ENCODE peak calls at places on chromosomes 5 and 9, in six cellular contexts. L is stomach, P is uterus, N is gastrocnemius medialis, Z is adrenal gland, W is ovary. C is an unnamed sample.

GRCh38 chr5:66230551-66230950 is 86.5 kb downstream of the SREK1 start:
- DNase-seq in L (no peak), P (no peak), N (no peak), Z (no peak), W (no peak), C (no peak)

GRCh38 chr9:126952180-126952960 is 37.8 kb downstream of the RALGPS1 start:
- DNase-seq in L (no peak), P (peak; percentile 54), N (no peak), Z (no peak), W (peak; percentile 22), C (no peak)

GRCh38 chr5:61159070-61159469 is 3.2 kb downstream of the SMIM15 start:
- DNase-seq in L (no peak), P (no peak), N (no peak), Z (no peak), W (no peak), C (no peak)

GRCh38 chr5:170861855-170862766 is at the start of gene RANBP17:
- DNase-seq in L (peak; percentile 60), P (peak; percentile 19), N (no peak), Z (peak; percentile 69), W (peak; percentile 16), C (peak; percentile 59)

GRCh38 chr9:121725008-121725795 is 73.8 kb downstream of the DAB2IP start:
- DNase-seq in L (peak; percentile 90), P (peak; percentile 97), N (peak; percentile 96), Z (peak; percentile 70), W (peak; percentile 98), C (peak; percentile 86)

GRCh38 chr5:54988218-54988617 is 2.8 kb upstream of the ESM1 start:
- DNase-seq in L (no peak), P (no peak), N (no peak), Z (no peak), W (no peak), C (no peak)

GRCh38 chr5:181098642-181099452 is 32.1 kb downstream of the OR2V1 start:
- DNase-seq in L (no peak), P (no peak), N (no peak), Z (no peak), W (no peak), C (no peak)

GRCh38 chr5:159786901-159787691 is 129.2 kb upstream of the ADRA1B start:
- DNase-seq in L (no peak), P (peak; percentile 78), N (peak; percentile 66), Z (peak; percentile 28), W (peak; percentile 58), C (peak; percentile 87)

GRCh38 chr5:17837757-17838156 is 203.5 kb downstream of the TAF11L14 start:
- DNase-seq in L (no peak), P (no peak), N (no peak), Z (no peak), W (no peak), C (no peak)

GRCh38 chr9:93645149-93645889 is 68.9 kb downstream of the PHF2 start:
- DNase-seq in L (peak; percentile 18), P (peak; percentile 13), N (no peak), Z (no peak), W (peak; percentile 5), C (peak; percentile 15)

GRCh38 chr5:124628721-124629596 is 117.5 kb downstream of the ZNF608 start:
- DNase-seq in L (no peak), P (no peak), N (peak; percentile 15), Z (peak; percentile 95), W (peak; percentile 19), C (no peak)

GRCh38 chr9:136386018-136386417 is 12.5 kb upstream of the CARD9 start:
- DNase-seq in L (no peak), P (no peak), N (no peak), Z (no peak), W (no peak), C (no peak)

GRCh38 chr5:93585054-93585751 is 2.2 kb downstream of the NR2F1 start:
- DNase-seq in L (no peak), P (no peak), N (no peak), Z (peak; percentile 54), W (peak; percentile 48), C (no peak)

GRCh38 chr5:135877570-135878155 is 18.0 kb downstream of the IL9 start:
- DNase-seq in L (no peak), P (no peak), N (no peak), Z (no peak), W (no peak), C (no peak)

GRCh38 chr5:34959323-34959722 is 30.0 kb downstream of the DNAJC21 start:
- DNase-seq in L (no peak), P (no peak), N (no peak), Z (no peak), W (no peak), C (no peak)

GRCh38 chr9:123268240-123268949 is at the start of gene STRBP:
- DNase-seq in L (peak; percentile 95), P (peak; percentile 87), N (peak; percentile 84), Z (peak; percentile 91), W (peak; percentile 86), C (peak; percentile 100)
- TF ChIP-seq POLR2A in L (no peak), P (no peak), N (peak; percentile 44), Z (peak; percentile 55), W (no peak), C (no peak)

GRCh38 chr5:172894767-172895166 is 60.7 kb downstream of the ERGIC1 start:
- DNase-seq in L (no peak), P (no peak), N (no peak), Z (no peak), W (no peak), C (no peak)

GRCh38 chr5:172895549-172895948 is 61.5 kb downstream of the ERGIC1 start:
- DNase-seq in L (no peak), P (no peak), N (no peak), Z (no peak), W (no peak), C (no peak)

GRCh38 chr5:172890659-172891058 is 56.6 kb downstream of the ERGIC1 start:
- DNase-seq in L (no peak), P (peak; percentile 15), N (no peak), Z (no peak), W (no peak), C (no peak)

GRCh38 chr5:172892713-172893112 is 58.7 kb downstream of the ERGIC1 start:
- DNase-seq in L (peak; percentile 60), P (no peak), N (peak; percentile 61), Z (no peak), W (no peak), C (no peak)

DNA sequence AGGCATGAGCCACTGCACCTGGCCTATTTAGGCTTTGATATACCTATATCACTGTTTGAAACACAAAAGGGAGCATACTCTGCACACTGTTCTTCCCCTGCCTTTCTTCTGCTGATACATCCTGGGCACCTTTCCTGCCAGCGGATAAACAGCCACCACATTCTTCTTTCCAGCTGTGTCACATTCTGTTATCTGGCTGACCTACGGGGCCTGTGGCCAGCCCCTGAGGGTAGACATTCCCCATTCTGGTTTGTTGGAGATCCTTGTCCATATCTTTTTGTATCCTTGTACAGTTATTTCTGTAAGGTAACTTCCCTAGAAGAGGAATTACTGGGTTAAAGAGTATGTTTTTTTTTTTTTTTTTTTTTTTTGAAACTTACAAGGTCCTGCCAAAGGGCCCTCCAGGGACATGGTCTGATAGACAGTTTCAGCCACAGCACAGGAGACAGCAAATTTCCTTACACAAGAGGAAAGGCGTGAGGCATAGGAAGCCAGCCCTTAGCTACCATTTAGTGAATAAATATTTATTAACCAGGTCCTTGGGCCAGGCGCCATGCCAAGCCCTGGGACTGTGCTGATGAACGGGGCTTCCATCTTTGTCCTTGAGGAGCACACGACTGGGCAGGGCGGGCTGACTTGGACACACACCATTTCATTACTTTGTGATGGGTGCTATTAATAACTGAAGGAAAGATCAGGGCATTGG is 57.8 kb downstream of the ERGIC1 start:
- DNase-seq in L (peak; percentile 84), P (no peak), N (no peak), Z (peak; percentile 87), W (peak; percentile 55), C (no peak)
- H3K36me3 ChIP-seq in L (peaks cover 23% of the 10 kb centered on the region), P (no peaks in the 10 kb centered on the region), N (no peaks in the 10 kb centered on the region), Z (no peaks in the 10 kb centered on the region), W (no peaks in the 10 kb centered on the region), C (peaks cover 26% of the 10 kb centered on the region)

GRCh38 chr5:169581580-169582227 is 1.9 kb upstream of the SPDL1 start:
- DNase-seq in L (peak; percentile 55), P (peak; percentile 52), N (no peak), Z (peak; percentile 80), W (peak; percentile 13), C (no peak)

GRCh38 chr5:169584998-169585451 is 1.5 kb downstream of the SPDL1 start:
- DNase-seq in L (no peak), P (no peak), N (no peak), Z (no peak), W (no peak), C (no peak)

GRCh38 chr5:169583101-169583423 is 511 bp upstream of the SPDL1 start:
- DNase-seq in L (no peak), P (no peak), N (no peak), Z (no peak), W (no peak), C (no peak)

GRCh38 chr5:169580964-169581363 is 2.6 kb upstream of the SPDL1 start:
- DNase-seq in L (no peak), P (no peak), N (no peak), Z (peak; percentile 6), W (no peak), C (no peak)

DNA sequence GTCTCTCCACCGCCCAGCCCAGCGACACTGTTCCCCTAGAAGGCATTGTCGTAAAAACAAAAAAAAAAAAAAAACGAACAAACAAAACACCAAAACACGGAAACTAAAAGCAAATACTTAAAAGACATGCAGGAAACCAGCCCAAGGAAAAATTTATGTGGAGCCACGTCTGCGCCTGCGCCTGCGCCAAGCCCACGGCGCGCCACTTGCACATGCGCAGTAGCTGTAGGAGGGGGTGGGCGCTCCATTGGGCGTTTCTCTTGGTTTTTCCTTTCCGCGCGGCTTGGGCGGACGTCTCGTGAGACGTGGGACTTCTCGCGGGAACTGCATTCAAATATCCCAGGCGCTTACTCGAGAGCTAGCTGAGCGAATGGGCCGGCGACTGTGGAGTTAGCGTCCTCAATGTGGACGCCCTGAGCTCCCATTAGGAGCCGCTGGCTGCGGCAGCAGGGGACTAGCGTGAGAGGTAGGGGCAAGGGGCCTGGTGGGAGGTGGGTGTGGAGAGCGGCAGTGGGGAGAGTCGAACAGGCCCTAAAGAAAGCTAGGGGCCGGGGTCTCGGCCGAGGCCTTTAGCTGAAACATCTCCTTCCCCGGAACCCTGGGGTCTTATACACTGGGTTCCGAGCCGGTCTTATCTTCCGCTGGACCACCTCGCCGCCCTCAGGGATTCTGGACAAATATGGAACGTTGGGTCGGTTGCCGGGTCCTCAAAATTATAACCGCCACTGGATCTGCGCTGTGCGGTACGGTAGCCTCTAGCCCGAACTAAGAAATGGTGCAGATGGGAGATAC is at the start of gene SPDL1:
- DNase-seq in L (peak; percentile 95), P (peak; percentile 97), N (peak; percentile 86), Z (peak; percentile 97), W (peak; percentile 92), C (peak; percentile 96)
- TF ChIP-seq POLR2A in L (no peak), P (peak; percentile 90), N (no peak), Z (peak; percentile 90), W (no peak), C (peak; percentile 72)

GRCh38 chr5:75358117-75358516 is 21.1 kb downstream of the HMGCR start:
- DNase-seq in L (no peak), P (no peak), N (no peak), Z (no peak), W (no peak), C (no peak)
- H3K36me3 ChIP-seq in L (peaks cover 97% of the 10 kb centered on the region), P (no peaks in the 10 kb centered on the region), N (peaks cover 82% of the 10 kb centered on the region), Z (no peaks in the 10 kb centered on the region), W (no peaks in the 10 kb centered on the region), C (peaks cover 58% of the 10 kb centered on the region)

GRCh38 chr9:132991351-132992300 is 13.1 kb downstream of the GFI1B start:
- DNase-seq in L (no peak), P (no peak), N (no peak), Z (no peak), W (no peak), C (no peak)
- TF ChIP-seq POLR2A in L (no peak), P (no peak), N (no peak), Z (no peak), W (no peak), C (no peak)

C was measured in upper lobe of left lung.